ENCODE peak calls at places on chromosomes 12 and 14, in six cellular contexts. I, S, Q, J, O and M are unnamed samples.

GRCh38 chr14:102225386-102225785 is 79.6 kb downstream of the MOK start:
- DNase-seq in J (no peak), S (no peak), I (no peak), O (no peak), Q (no peak), M (no peak)

GRCh38 chr12:8916154-8916553 is 1.8 kb downstream of the PHC1 start:
- DNase-seq in O (no peak), Q (no peak), I (no peak), J (no peak), S (no peak), M (no peak)

GRCh38 chr14:71264260-71264659 is 357.0 kb downstream of the PCNX1 start:
- DNase-seq in I (no peak), S (no peak), Q (no peak), O (no peak), J (no peak), M (no peak)

GRCh38 chr12:95349291-95349690 is 124.7 kb upstream of the METAP2 start:
- DNase-seq in O (no peak), I (no peak), J (no peak), S (no peak), Q (no peak), M (no peak)

GRCh38 chr12:49422038-49422575 is 54.8 kb downstream of the SPATS2 start:
- DNase-seq in J (no peak), Q (no peak), S (no peak), O (no peak), I (no peak), M (no peak)

GRCh38 chr12:11553871-11554533 is 95.5 kb upstream of the ETV6 start:
- DNase-seq in J (peak; percentile 48), Q (no peak), I (peak; percentile 64), O (no peak), S (no peak), M (no peak)

GRCh38 chr12:105057174-105057573 is 27.1 kb downstream of the ALDH1L2 start:
- DNase-seq in Q (no peak), I (no peak), J (no peak), O (no peak), S (no peak), M (no peak)

GRCh38 chr12:39125580-39125979 is 220.2 kb upstream of the CPNE8 start:
- DNase-seq in J (no peak), O (no peak), I (no peak), S (no peak), Q (no peak), M (no peak)

GRCh38 chr12:124828264-124829007 is 35.2 kb downstream of the SCARB1 start:
- DNase-seq in I (no peak), Q (no peak), S (no peak), J (no peak), O (no peak), M (no peak)

GRCh38 chr12:78490841-78491240 is 373.7 kb upstream of the SYT1 start:
- DNase-seq in S (no peak), I (no peak), O (no peak), Q (no peak), J (no peak), M (no peak)

GRCh38 chr14:100712490-100712889 is 14.2 kb upstream of the DLK1 start:
- DNase-seq in S (no peak), O (no peak), J (no peak), Q (no peak), I (no peak), M (no peak)

GRCh38 chr12:110102255-110102654 is 21.9 kb upstream of the IFT81 start:
- DNase-seq in S (no peak), I (peak; percentile 73), Q (no peak), O (no peak), J (peak; percentile 19), M (no peak)

GRCh38 chr14:66920196-66920595 is 269.0 kb upstream of the GARIN2 start:
- DNase-seq in S (no peak), O (no peak), I (no peak), Q (no peak), J (no peak), M (no peak)

GRCh38 chr12:14771651-14772137 is 31.6 kb downstream of the WBP11 start:
- DNase-seq in I (no peak), Q (peak; percentile 66), S (no peak), J (peak; percentile 63), O (no peak), M (no peak)

GRCh38 chr12:16155938-16156337 is 121.5 kb downstream of the SLC15A5 start:
- DNase-seq in Q (no peak), I (no peak), S (no peak), O (no peak), J (no peak), M (no peak)

GRCh38 chr14:22497144-22497423 is 91.9 kb downstream of the DAD1 start:
- DNase-seq in J (no peak), O (no peak), I (no peak), Q (no peak), S (no peak), M (no peak)

GRCh38 chr14:22492601-22493000 is 96.4 kb downstream of the DAD1 start:
- DNase-seq in J (no peak), I (no peak), Q (no peak), S (no peak), O (no peak), M (no peak)

GRCh38 chr14:22493143-22493542 is 95.9 kb downstream of the DAD1 start:
- DNase-seq in Q (no peak), I (no peak), S (no peak), O (no peak), J (no peak), M (no peak)

GRCh38 chr14:22493753-22494152 is 95.3 kb downstream of the DAD1 start:
- DNase-seq in I (no peak), Q (no peak), J (no peak), O (no peak), S (no peak), M (no peak)

GRCh38 chr14:22494486-22495135 is 94.4 kb downstream of the DAD1 start:
- DNase-seq in Q (no peak), S (no peak), J (no peak), I (no peak), O (no peak), M (no peak)
- H3K4me1 ChIP-seq in Q (no peaks in the 10 kb centered on the region), S (no peaks in the 10 kb centered on the region), J (peaks cover 8% of the 10 kb centered on the region), I (no peaks in the 10 kb centered on the region), O (peaks cover 69% of the 10 kb centered on the region), M (peaks cover 71% of the 10 kb centered on the region)

GRCh38 chr14:91382712-91383111 is 34.9 kb downstream of the CCDC88C start:
- DNase-seq in O (no peak), I (no peak), S (no peak), Q (no peak), J (no peak), M (no peak)

GRCh38 chr14:91380116-91380515 is 37.5 kb downstream of the CCDC88C start:
- DNase-seq in Q (no peak), I (no peak), J (no peak), S (no peak), O (no peak), M (no peak)

GRCh38 chr14:91383439-91383838 is 34.2 kb downstream of the CCDC88C start:
- DNase-seq in O (no peak), J (no peak), Q (no peak), S (no peak), I (no peak), M (no peak)

GRCh38 chr14:91380610-91381371 is 36.8 kb downstream of the CCDC88C start:
- DNase-seq in S (no peak), O (peak; percentile 36), I (peak; percentile 72), J (no peak), Q (no peak), M (no peak)

DNA sequence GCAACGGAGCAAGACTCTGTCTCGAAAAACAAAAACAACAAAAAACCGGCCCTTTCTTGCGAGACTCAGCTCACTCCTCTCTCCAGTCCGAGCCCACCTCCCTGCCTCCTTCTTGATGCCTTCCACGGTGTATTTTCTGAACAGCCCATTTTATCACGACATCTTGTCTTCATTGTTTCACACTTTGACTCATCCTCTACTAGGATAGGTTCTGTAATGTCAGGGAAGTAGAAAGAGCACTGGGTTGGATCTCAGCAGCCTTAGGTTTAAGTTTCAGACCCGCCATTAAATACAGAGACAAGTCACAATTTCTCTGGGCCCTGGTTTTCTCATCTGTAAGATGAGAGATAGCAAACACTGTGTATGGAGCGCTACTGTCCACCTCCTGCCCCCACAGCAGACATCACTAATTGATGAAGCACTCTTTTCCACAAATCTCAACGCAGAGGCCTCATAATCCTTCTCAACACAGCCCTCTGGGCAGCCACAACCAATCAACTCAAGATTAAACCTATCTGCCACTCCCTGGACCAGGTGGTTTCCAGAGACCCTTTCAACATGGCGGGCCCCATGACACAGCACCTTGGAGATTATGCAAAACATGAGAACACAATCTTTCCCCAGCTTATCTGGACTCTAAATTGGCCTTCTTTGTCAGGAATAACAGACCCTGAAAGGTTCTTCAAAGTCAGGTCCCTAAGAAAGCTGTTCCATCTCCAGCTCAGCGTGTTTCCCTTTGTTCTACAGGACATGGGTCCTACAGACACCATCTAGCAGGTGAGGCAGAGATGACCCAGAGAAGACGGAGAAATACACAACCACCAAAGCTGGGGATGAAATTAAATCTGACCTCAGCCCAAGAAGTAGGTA is 35.6 kb downstream of the CCDC88C start:
- DNase-seq in I (no peak), O (no peak), S (no peak), Q (no peak), J (no peak), M (no peak)
- H3K4me1 ChIP-seq in I (no peaks in the 10 kb centered on the region), O (peaks cover 38% of the 10 kb centered on the region), S (no peaks in the 10 kb centered on the region), Q (peaks cover 94% of the 10 kb centered on the region), J (peaks cover 100% of the 10 kb centered on the region), M (peaks cover 29% of the 10 kb centered on the region)

DNA sequence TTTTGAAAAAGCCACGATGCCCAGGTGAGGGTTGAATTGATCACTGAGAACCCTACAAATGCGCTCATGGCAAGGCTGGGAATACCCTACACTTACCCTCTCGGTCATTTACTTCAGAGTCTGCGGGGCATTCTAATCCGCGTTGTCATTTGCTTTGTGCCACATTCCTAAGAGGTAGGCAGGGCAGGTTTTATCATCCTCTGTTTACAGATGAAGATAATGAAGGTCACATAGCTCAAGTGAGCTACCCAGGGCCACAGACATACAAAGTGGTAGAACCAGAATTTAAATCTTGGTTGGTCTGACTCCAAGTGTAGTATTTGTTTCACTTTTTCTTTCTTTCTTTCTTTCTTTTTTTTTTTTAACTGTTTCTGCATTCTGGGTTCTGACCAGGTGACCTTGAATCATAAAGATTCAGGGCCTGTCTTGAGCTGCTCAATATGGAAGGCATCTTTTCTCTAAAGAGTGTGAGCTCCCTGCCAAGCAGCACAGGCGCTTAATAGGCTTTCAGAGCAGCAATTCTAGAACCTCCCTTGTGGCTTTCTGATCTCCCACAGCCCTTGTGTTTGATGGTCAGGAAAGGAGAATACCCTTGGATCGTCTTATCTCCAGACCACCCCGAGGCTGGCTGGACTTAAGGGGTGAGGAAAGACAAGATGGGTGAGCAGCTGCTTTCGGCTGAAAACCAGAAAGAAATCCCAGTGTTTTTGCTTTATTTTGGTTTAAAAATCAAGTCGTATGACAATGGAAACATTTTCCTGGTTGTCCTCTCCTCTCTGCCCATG is 662 bp upstream of the BATF start:
- DNase-seq in J (no peak), I (no peak), Q (no peak), S (no peak), O (no peak), M (no peak)
- H3K4me1 ChIP-seq in J (peaks cover 56% of the 10 kb centered on the region), I (no peaks in the 10 kb centered on the region), Q (peaks cover 50% of the 10 kb centered on the region), S (no peaks in the 10 kb centered on the region), O (no peaks in the 10 kb centered on the region), M (peaks cover 3% of the 10 kb centered on the region)

DNA sequence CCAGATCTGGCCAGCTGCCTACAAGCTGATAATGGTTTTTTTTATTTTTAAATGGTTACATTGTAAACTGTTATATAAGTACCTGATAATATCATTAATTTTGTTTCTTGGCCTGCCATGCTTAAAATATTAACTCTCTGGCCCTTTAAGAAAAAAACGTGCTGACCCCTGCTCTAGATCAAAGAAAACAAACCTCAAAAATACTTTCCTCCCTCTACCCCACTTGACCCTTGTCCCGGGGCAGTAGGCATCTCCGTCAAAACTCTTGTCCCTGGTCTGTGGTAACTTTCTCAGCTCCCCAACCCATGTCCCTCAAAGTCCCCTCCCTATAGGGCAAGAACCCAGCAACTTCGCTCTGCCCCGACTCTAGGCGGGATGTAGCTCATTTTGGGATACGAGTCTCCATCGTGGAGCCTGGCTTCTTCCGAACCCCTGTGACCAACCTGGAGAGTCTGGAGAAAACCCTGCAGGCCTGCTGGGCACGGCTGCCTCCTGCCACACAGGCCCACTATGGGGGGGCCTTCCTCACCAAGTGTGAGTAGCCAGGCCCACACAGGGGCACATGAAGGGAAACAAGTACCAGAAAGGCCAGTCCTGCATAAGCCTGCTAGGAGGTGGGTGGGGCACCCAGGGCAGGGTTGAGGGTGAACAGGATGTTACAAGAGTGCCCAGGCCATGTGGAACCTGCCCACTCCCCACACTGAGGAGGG is 3.5 kb downstream of the RDH5 start:
- DNase-seq in I (no peak), Q (no peak), S (no peak), O (no peak), J (no peak), M (no peak)
- H3K4me1 ChIP-seq in I (peaks cover 47% of the 10 kb centered on the region), Q (peaks cover 14% of the 10 kb centered on the region), S (peaks cover 88% of the 10 kb centered on the region), O (peaks cover 91% of the 10 kb centered on the region), J (peaks cover 25% of the 10 kb centered on the region), M (peaks cover 76% of the 10 kb centered on the region)